ENCODE peak calls at places on chromosomes 2 and 18, in nine cellular contexts. E, J, O, Q, U, P, V, L and Z are unnamed samples.

GRCh38 chr2:64978514-64979268 is 10.5 kb upstream of the SLC1A4 start:
- DNase-seq in E (no peak), V (no peak), J (no peak), U (no peak), Q (no peak), O (no peak), P (no peak), L (peak), Z (peak)

GRCh38 chr2:233402346-233402745 is 48.1 kb downstream of the DGKD start:
- DNase-seq in J (no peak), O (no peak), E (no peak), U (no peak), P (no peak), L (no peak), Q (no peak), V (no peak), Z (no peak)

GRCh38 chr2:62653582-62654422 is 51.7 kb upstream of the EHBP1 start:
- DNase-seq in P (no peak), J (no peak), L (no peak), E (no peak), U (no peak), Q (no peak), V (no peak), O (no peak), Z (no peak)

GRCh38 chr18:44149706-44150105 is 531.0 kb upstream of the SETBP1 start:
- DNase-seq in L (peak), E (no peak), Q (no peak), P (no peak), J (no peak), O (peak), V (peak), U (no peak), Z (peak)

GRCh38 chr2:127414855-127415592 is 3.2 kb upstream of the PROC start:
- DNase-seq in J (no peak), V (no peak), E (no peak), L (no peak), O (no peak), Q (no peak), U (no peak), P (no peak), Z (no peak)

GRCh38 chr18:44637210-44638051 is 43.3 kb upstream of the SETBP1 start:
- DNase-seq in Q (peak), V (peak), J (no peak), U (peak), O (no peak), P (no peak), E (no peak), L (peak), Z (no peak)

GRCh38 chr2:241473399-241473798 is 35.0 kb downstream of the STK25 start:
- DNase-seq in O (no peak), E (no peak), P (no peak), V (no peak), L (no peak), U (no peak), Q (no peak), J (no peak), Z (no peak)

GRCh38 chr18:51330148-51330547 is 132.7 kb upstream of the MEX3C start:
- DNase-seq in P (no peak), U (no peak), L (peak), Q (no peak), J (no peak), E (no peak), V (no peak), O (no peak), Z (peak)

GRCh38 chr2:19851116-19851515 is 50.7 kb downstream of the TTC32 start:
- DNase-seq in Q (no peak), U (no peak), P (peak), V (no peak), L (no peak), E (no peak), J (no peak), O (no peak), Z (no peak)

GRCh38 chr2:103739216-103739615 is 977.4 kb downstream of the TMEM182 start:
- DNase-seq in P (no peak), E (no peak), U (no peak), L (no peak), J (no peak), Q (no peak), O (no peak), V (no peak), Z (no peak)

GRCh38 chr2:222298311-222299150 is at the start of gene PAX3:
- DNase-seq in J (no peak), O (peak), L (peak), E (peak), Q (no peak), P (peak), V (peak), U (no peak), Z (no peak)

GRCh38 chr2:21330786-21331391 is 207.1 kb downstream of the TDRD15 start:
- DNase-seq in E (no peak), J (no peak), L (no peak), Q (no peak), P (no peak), V (no peak), U (no peak), O (no peak), Z (no peak)

GRCh38 chr2:28640263-28640907 is 111.2 kb upstream of the PPP1CB start:
- DNase-seq in E (no peak), U (no peak), V (no peak), P (no peak), O (no peak), J (no peak), L (no peak), Q (no peak), Z (no peak)

GRCh38 chr2:186841940-186842339 is 7.0 kb downstream of the ZSWIM2 start:
- DNase-seq in V (peak), Q (no peak), O (peak), J (no peak), L (peak), U (no peak), P (no peak), E (no peak), Z (no peak)

GRCh38 chr2:237995036-237995435 is 28.2 kb downstream of the UBE2F start:
- DNase-seq in O (no peak), P (no peak), J (no peak), V (no peak), L (no peak), U (no peak), Q (no peak), E (no peak), Z (no peak)

GRCh38 chr2:233764264-233764663 is 4.2 kb downstream of the UGT1A1 start:
- DNase-seq in J (no peak), L (peak), U (no peak), E (no peak), O (no peak), P (no peak), Q (no peak), V (peak), Z (peak)

GRCh38 chr2:222655406-222655747 is 515 bp downstream of the FARSB start:
- DNase-seq in L (peak), U (peak), J (no peak), O (no peak), V (peak), P (no peak), Q (no peak), E (no peak), Z (peak)

GRCh38 chr2:107374261-107374660 is 452.4 kb upstream of the RGPD4 start:
- DNase-seq in J (no peak), Q (no peak), L (no peak), O (no peak), V (no peak), E (no peak), U (no peak), P (no peak), Z (peak)

GRCh38 chr2:201779996-201780673 is 598 bp downstream of the ALS2 start:
- DNase-seq in E (no peak), P (no peak), J (no peak), V (no peak), U (no peak), O (no peak), Q (no peak), L (no peak), Z (peak)